ENCODE peak calls at places on chromosomes 2 and 18, in seven cellular contexts. D is iris pigment epithelial cell; X is CD8-positive, alpha-beta T cell; C is posterior cingulate gyrus; H is Calu3; Z is left ventricle myocardium superior; E is HFF-Myc. B is an unnamed sample.

GRCh38 chr18:9022397-9023170 is 79.9 kb upstream of the NDUFV2 start:
- DNase-seq in C (no peak), E (no peak), H (no peak), X (no peak), D (no peak), Z (peak; percentile 27), B (no peak)

GRCh38 chr2:222468338-222468737 is 44.0 kb downstream of the SGPP2 start:
- DNase-seq in X (no peak), D (peak; percentile 17), C (peak; percentile 17), Z (peak; percentile 82), E (no peak), H (no peak), B (no peak)

GRCh38 chr2:122203523-122203922 is 448.1 kb downstream of the TSN start:
- DNase-seq in X (no peak), C (no peak), D (peak; percentile 50), H (no peak), E (no peak), Z (no peak), B (no peak)

GRCh38 chr2:144484201-144484948 is 35.5 kb downstream of the ZEB2 start:
- DNase-seq in C (no peak), Z (peak; percentile 21), E (no peak), X (no peak), H (no peak), D (no peak), B (no peak)

GRCh38 chr2:28810384-28811285 is at the start of gene SPDYA:
- DNase-seq in X (peak; percentile 74), D (peak; percentile 76), H (peak; percentile 84), E (peak; percentile 22), Z (peak; percentile 87), C (peak; percentile 57), B (peak; percentile 82)

GRCh38 chr2:11169333-11169732 is 14.1 kb downstream of the SLC66A3 start:
- DNase-seq in Z (no peak), D (peak; percentile 26), E (no peak), X (no peak), H (no peak), C (no peak), B (no peak)

GRCh38 chr18:5975111-5975622 is 79.8 kb upstream of the TMEM200C start:
- DNase-seq in H (no peak), Z (no peak), C (no peak), X (no peak), D (peak; percentile 83), E (no peak), B (no peak)

GRCh38 chr2:31108887-31109286 is 29.4 kb downstream of the GALNT14 start:
- DNase-seq in D (no peak), X (no peak), C (no peak), E (no peak), Z (no peak), H (no peak), B (no peak)

GRCh38 chr2:69054431-69054830 is 41.5 kb downstream of the ANTXR1 start:
- DNase-seq in Z (no peak), E (no peak), D (peak; percentile 42), C (no peak), X (no peak), H (no peak), B (no peak)

GRCh38 chr2:86791574-86791973 is 861 bp upstream of the CD8A start:
- DNase-seq in C (no peak), E (no peak), Z (no peak), X (no peak), D (no peak), H (no peak), B (no peak)

B was measured in coronary artery.